ENCODE peak calls at places on chromosomes 1 and 21, in five cellular contexts. Q, D, B, G and U are unnamed samples.

GRCh38 chr1:14323665-14324630 is 274.5 kb upstream of the KAZN start:
- DNase-seq in G (no peak), B (no peak), Q (no peak), D (no peak), U (no peak)

GRCh38 chr1:12134716-12135115 is 32.1 kb upstream of the TNFRSF1B start:
- DNase-seq in B (no peak), Q (no peak), D (no peak), G (no peak), U (no peak)

GRCh38 chr1:7590426-7590790 is 180.7 kb upstream of the VAMP3 start:
- DNase-seq in G (no peak), Q (no peak), B (no peak), D (no peak), U (no peak)

GRCh38 chr21:44761747-44762208 is 39.8 kb downstream of the UBE2G2 start:
- DNase-seq in G (no peak), Q (no peak), D (no peak), B (no peak), U (no peak)

GRCh38 chr1:59714966-59715365 is 99.8 kb upstream of the HOOK1 start:
- DNase-seq in B (no peak), D (no peak), Q (no peak), G (no peak), U (no peak)

GRCh38 chr1:77473690-77474089 is 191.9 kb downstream of the AK5 start:
- DNase-seq in D (no peak), B (peak), G (no peak), Q (no peak), U (no peak)

GRCh38 chr1:221998186-221998612 is 256.3 kb upstream of the DUSP10 start:
- DNase-seq in B (no peak), D (no peak), G (no peak), Q (no peak), U (no peak)

GRCh38 chr1:41811978-41812852 is 106.5 kb downstream of the HIVEP3 start:
- DNase-seq in Q (peak), D (peak), G (peak), B (peak), U (peak)

GRCh38 chr1:246860401-246860800 is 71.3 kb downstream of the AHCTF1 start:
- DNase-seq in D (no peak), G (no peak), Q (no peak), B (peak), U (no peak)

GRCh38 chr1:28317014-28317413 is 11.8 kb upstream of the MED18 start:
- DNase-seq in Q (no peak), B (no peak), G (no peak), D (no peak), U (no peak)

GRCh38 chr1:162822391-162823200 is 32.1 kb downstream of the HSD17B7 start:
- DNase-seq in Q (no peak), G (no peak), B (peak), D (no peak), U (no peak)

GRCh38 chr1:41525891-41526587 is 41.6 kb upstream of the EDN2 start:
- DNase-seq in G (no peak), D (no peak), B (no peak), Q (no peak), U (no peak)

GRCh38 chr1:235649722-235650163 is at the start of gene GNG4:
- DNase-seq in D (no peak), Q (peak), G (peak), B (no peak), U (peak)

GRCh38 chr1:201791775-201792166 is 37.2 kb upstream of the IPO9 start:
- DNase-seq in G (no peak), B (peak), D (no peak), Q (no peak), U (no peak)

GRCh38 chr1:64962447-64962846 is 3.9 kb downstream of the JAK1 start:
- DNase-seq in Q (no peak), D (no peak), G (peak), B (peak), U (no peak)

GRCh38 chr1:29245261-29245660 is 8.9 kb downstream of the PTPRU start:
- DNase-seq in B (no peak), Q (no peak), G (no peak), D (no peak), U (no peak)

GRCh38 chr1:92922378-92923035 is 38.8 kb downstream of the DIPK1A start:
- DNase-seq in Q (no peak), B (peak), G (no peak), D (no peak), U (no peak)

GRCh38 chr1:237851209-237851845 is 39.4 kb downstream of the ZP4 start:
- DNase-seq in Q (no peak), G (no peak), B (peak), D (no peak), U (no peak)

GRCh38 chr1:110082477-110082876 is 12.0 kb upstream of the ALX3 start:
- DNase-seq in G (no peak), D (no peak), Q (no peak), B (no peak), U (no peak)

GRCh38 chr1:40392206-40392605 is 18.7 kb downstream of the SMAP2 start:
- DNase-seq in B (peak), Q (no peak), D (no peak), G (no peak), U (no peak)

GRCh38 chr1:203351037-203351625 is at the start of gene FMOD:
- DNase-seq in B (no peak), D (no peak), Q (no peak), G (no peak), U (no peak)

GRCh38 chr21:31553926-31554325 is 105.6 kb upstream of the SOD1 start:
- DNase-seq in G (no peak), B (no peak), Q (no peak), D (no peak), U (no peak)

GRCh38 chr1:50080904-50081586 is 27.7 kb upstream of the ELAVL4 start:
- DNase-seq in Q (no peak), D (no peak), B (peak), G (no peak), U (no peak)